ENCODE peak calls at places on chromosomes 13 and 19, in seven cellular contexts. H, G, K, S, O, R and Y are unnamed samples.

GRCh38 chr13:102295316-102296048 is 106.4 kb downstream of the FGF14 start:
- DNase-seq in G (no peak), R (no peak), H (no peak), S (no peak), K (no peak), O (peak; percentile 79), Y (no peak)

GRCh38 chr19:38557205-38557799 is 60.5 kb downstream of the MAP4K1 start:
- DNase-seq in H (no peak), G (no peak), R (peak; percentile 27), O (no peak), K (no peak), S (no peak), Y (no peak)

GRCh38 chr13:74444161-74444571 is 310.0 kb upstream of the KLF12 start:
- DNase-seq in O (no peak), G (no peak), S (no peak), H (no peak), K (no peak), R (peak; percentile 97), Y (no peak)

GRCh38 chr19:12052571-12053169 is at the start of gene ZNF878:
- DNase-seq in K (peak; percentile 96), R (peak; percentile 95), G (peak; percentile 96), H (peak; percentile 70), S (peak; percentile 82), O (peak; percentile 85), Y (peak; percentile 91)

GRCh38 chr13:51249254-51249653 is 27.1 kb downstream of the FAM124A start:
- DNase-seq in K (no peak), O (peak; percentile 2), H (no peak), S (no peak), R (peak; percentile 75), G (no peak), Y (no peak)

GRCh38 chr19:55082023-55082851 is 6.6 kb downstream of the EPS8L1 start:
- DNase-seq in H (no peak), R (peak; percentile 37), G (peak; percentile 80), O (peak; percentile 42), K (peak; percentile 44), S (no peak), Y (no peak)

GRCh38 chr19:28028881-28029280 is 1184.1 kb downstream of the UQCRFS1 start:
- DNase-seq in H (no peak), K (no peak), S (no peak), G (no peak), R (no peak), O (no peak), Y (no peak)

GRCh38 chr19:39341122-39341719 is 1.0 kb upstream of the SAMD4B start:
- DNase-seq in G (no peak), R (peak; percentile 9), H (no peak), O (no peak), S (no peak), K (peak; percentile 57), Y (peak; percentile 27)

GRCh38 chr13:110509971-110510786 is 51.3 kb downstream of the RAB20 start:
- DNase-seq in O (peak; percentile 30), K (no peak), R (no peak), G (no peak), S (no peak), H (no peak), Y (peak; percentile 48)

DNA sequence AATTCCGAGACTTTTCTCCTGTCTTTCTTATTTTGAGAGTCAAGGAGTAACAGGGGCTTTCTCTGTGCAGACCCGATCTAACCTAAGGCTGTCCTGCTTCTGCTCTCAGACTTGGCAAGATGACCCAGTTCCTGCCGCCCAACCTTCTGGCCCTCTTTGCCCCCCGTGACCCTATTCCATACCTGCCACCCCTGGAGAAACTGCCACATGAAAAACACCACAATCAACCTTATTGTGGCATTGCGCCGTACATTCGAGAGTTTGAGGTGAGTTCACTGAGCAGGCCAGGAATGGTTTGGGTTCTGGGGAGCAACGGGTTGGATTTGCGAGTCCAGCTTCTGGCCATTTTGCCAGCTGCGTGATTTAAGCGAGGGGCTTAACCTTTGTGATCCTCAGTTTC is 1.0 kb downstream of the SNRNP70 start:
- DNase-seq in O (no peak), K (no peak), S (no peak), H (no peak), G (no peak), R (no peak), Y (no peak)
- H3K27ac ChIP-seq in O (peak overlapping the region; percentile 34), K (no peak overlapping the region), S (no peak overlapping the region), H (no peak overlapping the region), G (peak overlapping the region; percentile 97), R (no peak overlapping the region), Y (peak overlapping the region; percentile 86)

DNA sequence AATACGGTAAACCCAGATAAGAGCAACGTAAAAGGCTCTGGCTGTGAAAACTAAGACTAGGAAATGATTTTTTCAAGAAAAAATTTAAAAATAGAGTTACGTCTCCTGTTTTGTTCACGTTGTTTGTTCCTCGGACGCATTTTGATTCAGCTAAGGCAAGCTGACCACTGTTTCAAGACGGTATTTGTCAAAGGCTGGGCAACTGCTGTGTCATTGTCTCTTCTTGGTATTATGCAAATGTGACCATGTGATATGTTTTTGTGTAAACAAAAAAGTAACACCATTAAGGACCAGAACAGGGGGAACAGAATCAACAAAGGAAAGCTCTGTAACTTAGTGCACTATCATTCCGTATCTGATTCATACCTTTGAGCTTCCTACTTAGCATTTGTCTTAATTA is 634.3 kb downstream of the LIG4 start:
- DNase-seq in G (no peak), S (no peak), K (no peak), O (no peak), H (no peak), R (no peak), Y (no peak)
- H3K27me3 ChIP-seq in G (no peaks in the 10 kb centered on the region), S (no peaks in the 10 kb centered on the region), K (no peaks in the 10 kb centered on the region), O (no peaks in the 10 kb centered on the region), H (no peaks in the 10 kb centered on the region), R (no peaks in the 10 kb centered on the region), Y (no peaks in the 10 kb centered on the region)

GRCh38 chr19:6516659-6517291 is 14.1 kb upstream of the TNFSF9 start:
- DNase-seq in H (peak; percentile 38), S (peak; percentile 93), G (peak; percentile 97), K (peak; percentile 96), O (peak; percentile 62), R (peak; percentile 93), Y (peak; percentile 89)
- H3K27ac ChIP-seq in H (no peak overlapping the region), S (peak overlapping the region; percentile 71), G (peak overlapping the region; percentile 72), K (peak overlapping the region; percentile 74), O (no peak overlapping the region), R (no peak overlapping the region), Y (peak overlapping the region; percentile 88)

GRCh38 chr19:10290439-10290875 is 705 bp downstream of the ICAM5 start:
- DNase-seq in O (peak; percentile 7), G (peak; percentile 41), H (no peak), K (no peak), S (no peak), R (peak; percentile 34), Y (no peak)
- H3K27me3 ChIP-seq in O (no peaks in the 10 kb centered on the region), G (peaks cover 30% of the 10 kb centered on the region), H (peaks cover 36% of the 10 kb centered on the region), K (peaks cover 87% of the 10 kb centered on the region), S (peaks cover 89% of the 10 kb centered on the region), R (peaks cover 19% of the 10 kb centered on the region), Y (peaks cover 88% of the 10 kb centered on the region)

DNA sequence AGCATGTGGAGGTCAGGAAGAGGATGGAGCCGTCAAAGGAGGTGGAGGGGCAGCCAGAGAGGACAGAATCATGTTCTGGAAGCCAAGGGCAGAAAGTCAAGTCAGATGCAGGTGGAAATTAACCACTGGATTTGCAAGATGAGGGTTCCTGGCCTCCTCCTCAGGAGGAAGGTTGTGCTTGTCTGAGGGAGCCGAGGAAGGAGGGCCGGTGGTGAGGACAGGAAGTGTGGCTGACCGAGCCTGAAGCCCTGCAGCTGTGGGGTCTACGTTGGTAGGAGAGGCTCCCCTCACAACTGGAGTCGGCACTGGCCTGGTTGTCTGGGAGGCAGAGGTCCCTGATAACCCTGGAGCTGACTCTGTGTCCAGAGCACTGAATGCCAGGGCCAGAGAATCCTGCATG is 15.4 kb upstream of the DHDH start:
- DNase-seq in O (no peak), R (no peak), K (no peak), H (no peak), S (no peak), G (no peak), Y (no peak)
- H3K27ac ChIP-seq in O (no peak overlapping the region), R (no peak overlapping the region), K (no peak overlapping the region), H (no peak overlapping the region), S (no peak overlapping the region), G (no peak overlapping the region), Y (no peak overlapping the region)